ENCODE peak calls at places on chromosomes 6 and 20, in seven cellular contexts. D is fibroblast of the aortic adventitia; E is GM23248; U is HT-29; I is EH; H is posterior cingulate gyrus; Y is stimulated activated CD4-positive, alpha-beta T cell treated with anti-CD3 and anti-CD28 coated beads, TNF-alpha, amount 100 ng/mL, for 1 hour. N is an unnamed sample.

GRCh38 chr20:10812738-10813327 is 139.0 kb upstream of the JAG1 start:
- DNase-seq in H (no peak), U (no peak), D (no peak), Y (no peak), E (no peak), I (peak; percentile 26), N (no peak)

GRCh38 chr6:48957781-48958180 is 505.3 kb downstream of the MMUT start:
- DNase-seq in E (peak; percentile 81), I (no peak), U (no peak), H (no peak), Y (no peak), D (peak; percentile 48), N (no peak)

GRCh38 chr20:13288357-13288756 is 67.3 kb downstream of the ISM1 start:
- DNase-seq in I (no peak), Y (no peak), U (no peak), D (no peak), H (no peak), E (no peak), N (no peak)

GRCh38 chr6:14379568-14379967 is 262.0 kb downstream of the CD83 start:
- DNase-seq in E (no peak), Y (no peak), D (no peak), H (no peak), U (no peak), I (no peak), N (no peak)

GRCh38 chr6:84278311-84278710 is 50.9 kb upstream of the CEP162 start:
- DNase-seq in D (peak; percentile 9), H (no peak), I (peak; percentile 3), E (peak; percentile 45), U (no peak), Y (no peak), N (no peak)

GRCh38 chr6:75094614-75095321 is 111.1 kb downstream of the COL12A1 start:
- DNase-seq in H (no peak), I (peak; percentile 93), D (peak; percentile 94), U (no peak), E (peak; percentile 55), Y (no peak), N (no peak)

GRCh38 chr20:11502051-11502450 is 415.6 kb upstream of the BTBD3 start:
- DNase-seq in E (peak; percentile 9), I (no peak), H (no peak), Y (no peak), U (no peak), D (peak; percentile 42), N (no peak)

GRCh38 chr20:43513298-43514061 is 6.0 kb downstream of the L3MBTL1 start:
- DNase-seq in U (no peak), E (no peak), D (no peak), Y (no peak), I (no peak), H (no peak), N (no peak)

GRCh38 chr6:63882208-63882607 is 246.6 kb downstream of the PHF3 start:
- DNase-seq in H (no peak), U (peak; percentile 21), E (peak; percentile 19), Y (no peak), D (no peak), I (no peak), N (no peak)

GRCh38 chr6:45554596-45554995 is 176.9 kb upstream of the SUPT3H start:
- DNase-seq in H (no peak), I (peak; percentile 9), U (no peak), Y (no peak), D (no peak), E (peak; percentile 29), N (no peak)

GRCh38 chr6:131348572-131348971 is 213.3 kb downstream of the AKAP7 start:
- DNase-seq in D (no peak), U (no peak), E (no peak), Y (no peak), I (no peak), H (no peak), N (no peak)

GRCh38 chr20:50634191-50634590 is 57.2 kb downstream of the RIPOR3 start:
- DNase-seq in U (no peak), E (no peak), H (no peak), I (no peak), Y (no peak), D (no peak), N (no peak)

GRCh38 chr20:35370751-35371150 is 41.0 kb downstream of the UQCC1 start:
- DNase-seq in Y (no peak), E (no peak), I (no peak), U (no peak), D (no peak), H (no peak), N (no peak)

GRCh38 chr20:44603327-44603726 is 20.9 kb downstream of the PKIG start:
- DNase-seq in U (no peak), H (no peak), D (no peak), I (no peak), E (no peak), Y (no peak), N (no peak)

GRCh38 chr6:25172819-25173218 is 106.4 kb upstream of the CARMIL1 start:
- DNase-seq in D (peak; percentile 94), U (no peak), H (no peak), Y (no peak), I (peak; percentile 100), E (peak; percentile 90), N (no peak)

GRCh38 chr20:33387177-33387576 is 14.1 kb downstream of the CDK5RAP1 start:
- DNase-seq in U (no peak), D (peak; percentile 32), Y (no peak), E (peak; percentile 85), I (peak; percentile 57), H (no peak), N (no peak)

GRCh38 chr20:49590163-49591017 is 22.5 kb upstream of the PTGIS start:
- DNase-seq in I (no peak), U (no peak), H (no peak), D (peak; percentile 62), E (no peak), Y (no peak), N (no peak)

GRCh38 chr20:40563296-40563950 is 125.6 kb downstream of the MAFB start:
- DNase-seq in I (peak; percentile 34), U (peak; percentile 100), Y (no peak), H (no peak), D (peak; percentile 64), E (peak; percentile 37), N (no peak)

GRCh38 chr6:167441653-167442644 is 117.1 kb downstream of the TTLL2 start:
- DNase-seq in U (no peak), D (no peak), Y (no peak), I (no peak), H (no peak), E (peak; percentile 1), N (no peak)

GRCh38 chr6:84762941-84763396 is 1.4 kb downstream of the TBX18 start:
- DNase-seq in D (no peak), E (peak; percentile 80), Y (no peak), H (no peak), U (no peak), I (no peak), N (no peak)

GRCh38 chr6:93419304-93420162 is at the start of gene EPHA7:
- DNase-seq in I (peak; percentile 81), Y (no peak), H (peak; percentile 96), U (no peak), D (peak; percentile 77), E (peak; percentile 84), N (no peak)

GRCh38 chr20:50380697-50381040 is 129.5 kb upstream of the PTPN1 start:
- DNase-seq in H (no peak), Y (no peak), I (peak; percentile 55), D (peak; percentile 65), E (peak; percentile 78), U (peak; percentile 73), N (no peak)

GRCh38 chr6:26483727-26484126 is 16.4 kb upstream of the BTN1A1 start:
- DNase-seq in I (no peak), Y (no peak), E (no peak), D (no peak), U (no peak), H (no peak), N (no peak)

N was measured in activated effector memory CD4-positive, alpha-beta T cell treated with Interleukin-2 at 50 U/mL for 16 hours.